ENCODE peak calls at places on chromosome 7, in eight cellular contexts. M, J, P, X, D, B, R and L are unnamed samples.
A peak's percentile ranks its signal among the peaks of the same experiment; 100 is the strongest.

GRCh38 chr7:131653418-131654248 is 97.2 kb upstream of the PODXL start:
- DNase-seq in M (peak; percentile 41), J (no peak), P (no peak), X (no peak), D (no peak), B (no peak), R (no peak), L (no peak)

GRCh38 chr7:90111-91063 is 102.0 kb upstream of the FAM20C start:
- DNase-seq in M (peak; percentile 83), J (no peak), P (no peak), X (no peak), D (no peak), B (no peak), R (no peak), L (peak; percentile 71)

GRCh38 chr7:38686888-38687287 is 55.7 kb upstream of the AMPH start:
- DNase-seq in M (no peak), J (no peak), P (no peak), X (no peak), D (no peak), B (no peak), R (no peak), L (no peak)

GRCh38 chr7:34091330-34091917 is 186.1 kb downstream of the BMPER start:
- DNase-seq in M (peak; percentile 69), J (no peak), P (no peak), X (no peak), D (peak; percentile 2), B (peak; percentile 18), R (no peak), L (no peak)

GRCh38 chr7:102042016-102042656 is 224.7 kb downstream of the CUX1 start:
- DNase-seq in M (peak; percentile 86), J (no peak), P (no peak), X (no peak), D (no peak), B (no peak), R (no peak), L (no peak)

GRCh38 chr7:92135490-92135889 is 1.2 kb upstream of the CYP51A1 start:
- DNase-seq in M (no peak), J (no peak), P (no peak), X (no peak), D (no peak), B (no peak), R (no peak), L (no peak)

GRCh38 chr7:37853468-37853867 is 5.1 kb downstream of the NME8 start:
- DNase-seq in M (no peak), J (no peak), P (no peak), X (no peak), D (no peak), B (no peak), R (peak; percentile 15), L (no peak)

GRCh38 chr7:121505021-121505420 is 108.9 kb upstream of the FAM3C start:
- DNase-seq in M (peak; percentile 45), J (no peak), P (no peak), X (no peak), D (no peak), B (no peak), R (no peak), L (no peak)

GRCh38 chr7:131108212-131108980 is 219.3 kb upstream of the MKLN1 start:
- DNase-seq in M (peak; percentile 21), J (no peak), P (peak; percentile 45), X (no peak), D (no peak), B (no peak), R (no peak), L (no peak)

GRCh38 chr7:5441840-5442513 is 18.3 kb upstream of the TNRC18 start:
- DNase-seq in M (no peak), J (no peak), P (no peak), X (no peak), D (no peak), B (no peak), R (no peak), L (no peak)

GRCh38 chr7:114976666-114977065 is 54.8 kb downstream of the MDFIC start:
- DNase-seq in M (peak; percentile 64), J (no peak), P (no peak), X (no peak), D (no peak), B (no peak), R (no peak), L (no peak)

GRCh38 chr7:46068159-46068558 is 147.1 kb upstream of the IGFBP3 start:
- DNase-seq in M (no peak), J (no peak), P (no peak), X (no peak), D (no peak), B (no peak), R (no peak), L (no peak)

GRCh38 chr7:33137098-33137497 is 7.7 kb downstream of the BBS9 start:
- DNase-seq in M (no peak), J (no peak), P (no peak), X (no peak), D (no peak), B (no peak), R (no peak), L (no peak)

GRCh38 chr7:14748461-14748860 is 154.1 kb downstream of the DGKB start:
- DNase-seq in M (peak; percentile 77), J (no peak), P (no peak), X (no peak), D (no peak), B (peak; percentile 27), R (no peak), L (no peak)

GRCh38 chr7:124155400-124156022 is 122.6 kb upstream of the TMEM229A start:
- DNase-seq in M (peak; percentile 44), J (no peak), P (no peak), X (no peak), D (no peak), B (peak; percentile 6), R (no peak), L (no peak)

GRCh38 chr7:19020062-19020461 is 97.4 kb downstream of the TWIST1 start:
- DNase-seq in M (no peak), J (no peak), P (no peak), X (no peak), D (no peak), B (no peak), R (no peak), L (no peak)

GRCh38 chr7:42931447-42931833 is 534 bp downstream of the PSMA2 start:
- DNase-seq in M (peak; percentile 12), J (no peak), P (no peak), X (no peak), D (peak; percentile 35), B (no peak), R (no peak), L (no peak)

GRCh38 chr7:110962374-110962773 is 128.6 kb upstream of the LRRN3 start:
- DNase-seq in M (no peak), J (no peak), P (no peak), X (no peak), D (no peak), B (no peak), R (no peak), L (no peak)

GRCh38 chr7:150340875-150341262 is 560 bp downstream of the RARRES2 start:
- DNase-seq in M (no peak), J (no peak), P (no peak), X (no peak), D (no peak), B (no peak), R (no peak), L (no peak)

GRCh38 chr7:150338166-150338829 is 3.1 kb downstream of the RARRES2 start:
- DNase-seq in M (no peak), J (no peak), P (no peak), X (no peak), D (no peak), B (no peak), R (no peak), L (no peak)

GRCh38 chr7:150337659-150338081 is 3.8 kb downstream of the RARRES2 start:
- DNase-seq in M (no peak), J (no peak), P (no peak), X (no peak), D (no peak), B (no peak), R (no peak), L (no peak)

GRCh38 chr7:150340024-150340749 is 1.2 kb downstream of the RARRES2 start:
- DNase-seq in M (peak; percentile 42), J (no peak), P (no peak), X (peak; percentile 66), D (no peak), B (peak; percentile 21), R (no peak), L (no peak)

GRCh38 chr7:150339369-150339768 is 2.1 kb downstream of the RARRES2 start:
- DNase-seq in M (no peak), J (no peak), P (no peak), X (no peak), D (no peak), B (no peak), R (no peak), L (no peak)
- TF ChIP-seq CTCF in M (no peak), J (no peak), P (no peak), X (no peak), D (no peak), B (no peak), R (no peak), L (no peak)

GRCh38 chr7:112079671-112080070 is 126.5 kb downstream of the DOCK4 start:
- DNase-seq in M (peak; percentile 17), J (no peak), P (no peak), X (no peak), D (no peak), B (no peak), R (no peak), L (no peak)
- TF ChIP-seq CTCF in M (peak; percentile 24), J (no peak), P (no peak), X (no peak), D (peak; percentile 26), B (peak; percentile 27), R (no peak), L (peak; percentile 23)

DNA sequence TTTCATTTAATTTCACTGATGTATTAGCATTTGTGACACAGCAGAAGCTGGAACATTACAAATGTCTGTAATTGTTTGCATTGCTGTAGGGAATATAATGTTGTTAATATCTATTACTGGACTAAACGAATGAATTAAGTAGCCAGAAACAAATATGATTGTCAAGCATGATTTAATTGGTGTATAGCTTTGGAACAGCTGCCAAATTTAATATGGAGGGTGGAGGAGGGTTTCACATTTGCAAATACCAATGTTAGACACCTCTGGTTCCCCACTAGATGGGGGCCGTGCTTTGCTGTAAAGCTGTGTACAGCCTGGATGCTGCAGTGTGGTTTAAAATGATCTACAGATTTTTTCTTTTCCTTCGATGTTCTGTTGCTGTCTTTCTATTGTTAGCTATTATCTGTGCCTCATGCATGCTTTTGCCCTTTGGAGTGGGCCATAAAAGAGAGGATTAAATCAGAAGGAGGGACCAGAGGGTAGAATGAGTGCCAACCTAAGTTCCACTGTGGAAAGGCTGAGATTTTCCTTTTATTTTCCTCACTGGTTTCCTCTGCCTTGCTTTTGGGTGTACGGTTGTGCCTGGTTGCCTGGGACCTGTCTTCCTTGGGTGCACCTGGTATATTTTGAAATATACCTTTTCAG is 23.1 kb downstream of the DNAJB9 start:
- DNase-seq in M (no peak), J (no peak), P (no peak), X (no peak), D (no peak), B (no peak), R (no peak), L (no peak)
- TF ChIP-seq CTCF in M (peak; percentile 23), J (no peak), P (no peak), X (no peak), D (no peak), B (peak; percentile 33), R (no peak), L (no peak)

DNA sequence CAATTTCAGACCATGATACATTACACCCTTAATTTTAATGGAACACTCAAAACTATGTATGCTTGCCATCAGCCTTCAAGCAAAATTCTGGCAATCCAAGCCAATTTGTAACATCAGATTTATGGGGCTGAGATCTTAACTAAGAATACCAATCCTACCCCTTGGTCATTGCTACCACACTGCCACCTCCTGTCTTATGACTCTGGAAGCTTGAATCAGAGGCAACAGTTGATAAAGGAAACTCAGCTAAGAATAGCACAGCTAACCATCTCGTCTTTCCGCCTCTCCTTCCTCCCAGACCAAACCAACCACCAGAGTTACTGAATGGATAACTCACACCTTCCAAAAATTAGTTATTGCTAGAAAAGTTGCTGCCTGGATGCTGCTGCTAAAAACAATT is 7.4 kb downstream of the IGF2BP3 start:
- DNase-seq in M (peak; percentile 67), J (no peak), P (no peak), X (no peak), D (peak; percentile 31), B (no peak), R (no peak), L (no peak)
- TF ChIP-seq CTCF in M (peak; percentile 50), J (no peak), P (no peak), X (peak; percentile 36), D (peak; percentile 36), B (peak; percentile 32), R (no peak), L (no peak)